ENCODE peak calls at places on chromosomes 13 and 19, in six cellular contexts. L is NCI-H774, Z is MCF 10A, F is mesothelial cell of epicardium, O is NCI-H226, A is MM.1S. Q is an unnamed sample.

GRCh38 chr13:99545979-99546378 is 44.7 kb downstream of the TM9SF2 start:
- DNase-seq in L (no peak), Z (no peak), F (no peak), O (no peak), A (no peak), Q (no peak)

GRCh38 chr19:18519962-18520847 is 1.7 kb downstream of the ELL start:
- DNase-seq in L (peak; percentile 30), Z (peak; percentile 87), F (peak; percentile 62), O (peak; percentile 89), A (peak; percentile 83), Q (peak; percentile 86)

GRCh38 chr19:18603255-18603957 is 3.2 kb downstream of the CRLF1 start:
- DNase-seq in L (no peak), Z (no peak), F (no peak), O (no peak), A (no peak), Q (no peak)

GRCh38 chr19:1239796-1240737 is 1.5 kb upstream of the ATP5F1D start:
- DNase-seq in L (peak; percentile 92), Z (peak; percentile 82), F (peak; percentile 97), O (peak; percentile 86), A (peak; percentile 79), Q (peak; percentile 56)

GRCh38 chr19:54209058-54209747 is 8.5 kb downstream of the RPS9 start:
- DNase-seq in L (no peak), Z (peak; percentile 51), F (no peak), O (no peak), A (no peak), Q (no peak)

GRCh38 chr19:11767633-11768133 is 883 bp downstream of the ZNF441 start:
- DNase-seq in L (no peak), Z (peak; percentile 14), F (peak; percentile 38), O (no peak), A (peak; percentile 41), Q (peak; percentile 11)

GRCh38 chr19:41441321-41441945 is 1.5 kb upstream of the ERICH4 start:
- DNase-seq in L (no peak), Z (no peak), F (no peak), O (no peak), A (no peak), Q (no peak)

GRCh38 chr13:112575680-112576079 is 12.3 kb downstream of the TUBGCP3 start:
- DNase-seq in L (no peak), Z (no peak), F (no peak), O (no peak), A (no peak), Q (no peak)

GRCh38 chr13:46045424-46045823 is 7.1 kb downstream of the ZC3H13 start:
- DNase-seq in L (no peak), Z (no peak), F (no peak), O (no peak), A (no peak), Q (no peak)

GRCh38 chr19:5913739-5914357 is at the start of gene CAPS:
- DNase-seq in L (no peak), Z (peak; percentile 79), F (no peak), O (peak; percentile 71), A (no peak), Q (peak; percentile 50)

GRCh38 chr19:2711175-2711936 is 8.9 kb upstream of the GNG7 start:
- DNase-seq in L (no peak), Z (peak; percentile 30), F (no peak), O (no peak), A (no peak), Q (no peak)

GRCh38 chr13:67341406-67341805 is 111.3 kb upstream of the PCDH9 start:
- DNase-seq in L (no peak), Z (no peak), F (no peak), O (no peak), A (no peak), Q (no peak)

GRCh38 chr19:18208098-18208951 is 4.5 kb upstream of the RAB3A start:
- DNase-seq in L (peak; percentile 6), Z (peak; percentile 42), F (no peak), O (peak; percentile 80), A (peak; percentile 35), Q (no peak)

GRCh38 chr13:108225440-108225839 is 7.2 kb downstream of the ABHD13 start:
- DNase-seq in L (no peak), Z (no peak), F (no peak), O (no peak), A (no peak), Q (no peak)

GRCh38 chr13:34933349-34933748 is 8.7 kb upstream of the NBEA start:
- DNase-seq in L (no peak), Z (no peak), F (no peak), O (no peak), A (no peak), Q (no peak)

GRCh38 chr19:55253842-55254624 is 4.8 kb downstream of the PPP6R1 start:
- DNase-seq in L (peak; percentile 75), Z (no peak), F (no peak), O (no peak), A (peak; percentile 87), Q (no peak)

GRCh38 chr19:32397736-32398135 is 7.8 kb upstream of the DPY19L3 start:
- DNase-seq in L (no peak), Z (peak; percentile 53), F (no peak), O (peak; percentile 83), A (no peak), Q (peak; percentile 20)

GRCh38 chr13:114096811-114097503 is 35.5 kb downstream of the RASA3 start:
- DNase-seq in L (no peak), Z (no peak), F (no peak), O (no peak), A (no peak), Q (peak; percentile 21)

GRCh38 chr19:3479819-3480215 is 508 bp downstream of the SMIM24 start:
- DNase-seq in L (no peak), Z (no peak), F (no peak), O (no peak), A (no peak), Q (no peak)

GRCh38 chr13:76735641-76736040 is 150.6 kb downstream of the KCTD12 start:
- DNase-seq in L (no peak), Z (no peak), F (no peak), O (no peak), A (no peak), Q (no peak)

Q was measured in foreskin keratinocyte.